ENCODE peak calls at places on chromosomes 4 and X, in four cellular contexts. Y is SK-N-SH, E is psoas muscle, C is HepG2. P is an unnamed sample.

GRCh38 chr4:3519468-3520264 is 12.6 kb downstream of the LRPAP1 start:
- DNase-seq in C (no peak), Y (no peak), E (peak; percentile 48), P (no peak)

GRCh38 chr4:23348789-23349498 is 540.9 kb downstream of the PPARGC1A start:
- DNase-seq in C (no peak), Y (no peak), E (no peak), P (no peak)

GRCh38 chrX:16826207-16826606 is 39.9 kb downstream of the TXLNG start:
- DNase-seq in Y (peak; percentile 44), E (no peak), C (peak; percentile 78), P (peak; percentile 37)

GRCh38 chr4:4801013-4801412 is 58.5 kb upstream of the MSX1 start:
- DNase-seq in Y (no peak), C (no peak), E (no peak), P (no peak)

GRCh38 chr4:62644372-62644771 is 1444.2 kb downstream of the ADGRL3 start:
- DNase-seq in Y (no peak), C (peak; percentile 15), E (no peak), P (peak; percentile 66)

GRCh38 chr4:1576200-1576960 is 107.7 kb downstream of the FAM53A start:
- DNase-seq in C (no peak), E (peak; percentile 38), Y (no peak), P (no peak)

GRCh38 chr4:56874166-56874565 is 33.5 kb upstream of the REST start:
- DNase-seq in C (no peak), E (no peak), Y (no peak), P (peak; percentile 19)

GRCh38 chrX:75107863-75108509 is 48.1 kb downstream of the ABCB7 start:
- DNase-seq in C (no peak), Y (no peak), E (no peak), P (no peak)

GRCh38 chrX:78378476-78379115 is 51.2 kb upstream of the CYSLTR1 start:
- DNase-seq in Y (no peak), E (no peak), C (no peak), P (no peak)

GRCh38 chr4:96342790-96343455 is 503.0 kb downstream of the PDHA2 start:
- DNase-seq in C (no peak), E (no peak), Y (no peak), P (no peak)

GRCh38 chrX:30941898-30942297 is 52.8 kb upstream of the TAB3 start:
- DNase-seq in C (no peak), E (no peak), Y (no peak), P (no peak)

GRCh38 chr4:1975880-1976279 is 32.9 kb downstream of the NELFA start:
- DNase-seq in E (peak; percentile 44), Y (no peak), C (no peak), P (no peak)

GRCh38 chr4:17816142-17816541 is 5.4 kb downstream of the NCAPG start:
- DNase-seq in E (no peak), Y (no peak), C (no peak), P (no peak)

GRCh38 chr4:103998752-103999151 is 279.0 kb upstream of the TACR3 start:
- DNase-seq in Y (no peak), C (no peak), E (no peak), P (no peak)

GRCh38 chrX:155027509-155028066 is 944 bp downstream of the FUNDC2 start:
- DNase-seq in C (peak; percentile 11), E (no peak), Y (no peak), P (peak; percentile 37)

GRCh38 chr4:175947117-175947722 is 118.4 kb upstream of the WDR17 start:
- DNase-seq in Y (no peak), C (peak; percentile 6), E (no peak), P (peak; percentile 36)

GRCh38 chrX:40145670-40146470 is 48.1 kb upstream of the BCOR start:
- DNase-seq in E (no peak), C (no peak), Y (peak; percentile 60), P (no peak)

GRCh38 chrX:80808854-80809493 is 703 bp downstream of the BRWD3 start:
- DNase-seq in Y (peak; percentile 27), E (no peak), C (no peak), P (peak; percentile 32)

DNA sequence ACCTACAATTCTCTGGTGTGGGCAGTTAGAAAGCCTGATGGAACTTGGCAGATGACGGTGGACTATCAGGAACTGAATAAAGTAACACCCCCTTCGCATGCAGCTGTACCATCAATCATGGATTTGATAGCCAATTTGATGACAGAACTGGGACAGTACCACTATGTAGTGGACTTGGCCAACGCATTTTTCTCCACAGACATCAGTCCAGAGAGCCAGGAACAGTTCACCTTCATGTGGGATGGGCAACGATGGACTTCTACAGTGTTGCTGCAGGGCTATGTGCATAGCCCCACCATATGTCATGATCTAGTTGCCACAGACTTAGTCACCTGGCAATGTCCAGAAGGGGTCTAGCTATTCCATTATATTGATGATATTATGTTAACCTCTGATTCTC is 54.5 kb upstream of the CCDC149 start:
- DNase-seq in E (no peak), Y (no peak), C (no peak), P (no peak)
- H3K4me3 ChIP-seq in E (no peak overlapping the region), Y (no peak overlapping the region), C (no peak overlapping the region), P (no peak overlapping the region)

DNA sequence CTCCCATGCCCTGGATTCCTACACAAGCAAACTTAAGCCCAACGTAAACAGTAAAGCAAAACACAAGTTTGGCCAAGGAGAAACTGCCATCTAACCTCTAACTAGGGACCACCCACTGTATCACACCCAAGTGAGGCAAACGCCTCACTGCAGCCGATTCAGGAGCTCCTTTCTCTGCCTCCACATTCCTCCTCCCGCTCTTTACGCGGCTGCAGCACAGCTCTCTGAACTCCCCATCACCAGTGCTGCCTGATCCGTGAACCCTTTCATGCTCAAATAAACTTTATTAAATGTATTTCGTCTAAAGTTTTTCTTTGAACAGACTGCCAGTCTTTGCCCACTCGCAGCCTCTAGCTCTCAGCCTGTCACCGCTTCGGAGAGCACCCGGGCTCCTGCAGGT is 6.6 kb downstream of the PNMA6E start:
- DNase-seq in E (no peak), C (no peak), Y (no peak), P (no peak)
- H3K9me3 ChIP-seq in E (no peaks in the 10 kb centered on the region), C (no peaks in the 10 kb centered on the region), Y (no peaks in the 10 kb centered on the region), P (no peaks in the 10 kb centered on the region)

GRCh38 chr4:142413516-142413915 is 432.6 kb downstream of the INPP4B start:
- DNase-seq in Y (no peak), E (no peak), C (no peak), P (no peak)

GRCh38 chr4:142418697-142419096 is 427.4 kb downstream of the INPP4B start:
- DNase-seq in Y (no peak), E (no peak), C (no peak), P (no peak)

GRCh38 chr4:142416711-142417275 is 429.3 kb downstream of the INPP4B start:
- DNase-seq in C (no peak), E (no peak), Y (no peak), P (no peak)

GRCh38 chr4:142414336-142414945 is 431.7 kb downstream of the INPP4B start:
- DNase-seq in E (no peak), Y (no peak), C (no peak), P (no peak)

GRCh38 chr4:142416121-142416520 is 430.0 kb downstream of the INPP4B start:
- DNase-seq in C (no peak), Y (no peak), E (no peak), P (no peak)
- H3K4me1 ChIP-seq in C (no peaks in the 10 kb centered on the region), Y (peaks cover 7% of the 10 kb centered on the region), E (peaks cover 3% of the 10 kb centered on the region), P (no peaks in the 10 kb centered on the region)

GRCh38 chr4:139975830-139976272 is 178.1 kb downstream of the MAML3 start:
- DNase-seq in C (no peak), E (no peak), Y (no peak), P (peak; percentile 6)

GRCh38 chr4:139969635-139970266 is 184.2 kb downstream of the MAML3 start:
- DNase-seq in Y (no peak), E (no peak), C (no peak), P (no peak)

GRCh38 chr4:139972305-139972704 is 181.7 kb downstream of the MAML3 start:
- DNase-seq in Y (no peak), E (no peak), C (no peak), P (no peak)

GRCh38 chr4:139973611-139974010 is 180.4 kb downstream of the MAML3 start:
- DNase-seq in Y (no peak), E (no peak), C (no peak), P (no peak)

GRCh38 chr4:139973015-139973414 is 181.0 kb downstream of the MAML3 start:
- DNase-seq in E (no peak), C (no peak), Y (no peak), P (no peak)
- H3K4me3 ChIP-seq in E (no peak overlapping the region), C (no peak overlapping the region), Y (no peak overlapping the region), P (no peak overlapping the region)

GRCh38 chr4:99783940-99784339 is 32.7 kb upstream of the DAPP1 start:
- DNase-seq in E (no peak), C (no peak), Y (no peak), P (no peak)

GRCh38 chr4:99784836-99785235 is 31.8 kb upstream of the DAPP1 start:
- DNase-seq in E (no peak), C (no peak), Y (no peak), P (no peak)
- H3K9me3 ChIP-seq in E (no peaks in the 10 kb centered on the region), C (no peaks in the 10 kb centered on the region), Y (no peaks in the 10 kb centered on the region), P (no peaks in the 10 kb centered on the region)

GRCh38 chr4:15938182-15938581 is 358 bp downstream of the FGFBP1 start:
- DNase-seq in E (no peak), C (no peak), Y (no peak), P (peak; percentile 89)

GRCh38 chr4:15934259-15934658 is 4.3 kb downstream of the FGFBP1 start:
- DNase-seq in C (no peak), E (no peak), Y (no peak), P (no peak)

GRCh38 chr4:15936495-15936894 is 2.0 kb downstream of the FGFBP1 start:
- DNase-seq in E (no peak), C (no peak), Y (no peak), P (peak; percentile 48)

GRCh38 chr4:15938640-15939039 is at the start of gene FGFBP1:
- DNase-seq in E (no peak), C (no peak), Y (no peak), P (no peak)

GRCh38 chr4:15935504-15936392 is 2.8 kb downstream of the FGFBP1 start:
- DNase-seq in C (no peak), Y (no peak), E (no peak), P (no peak)
- H3K4me1 ChIP-seq in C (no peaks in the 10 kb centered on the region), Y (no peaks in the 10 kb centered on the region), E (no peaks in the 10 kb centered on the region), P (no peaks in the 10 kb centered on the region)

GRCh38 chr4:54092405-54092759 is 7.6 kb upstream of the GSX2 start:
- DNase-seq in E (no peak), C (no peak), Y (no peak), P (no peak)

GRCh38 chr4:54091637-54092404 is 8.1 kb upstream of the GSX2 start:
- DNase-seq in E (peak; percentile 90), C (peak; percentile 35), Y (peak; percentile 89), P (peak; percentile 88)

GRCh38 chr4:54090804-54091623 is 8.9 kb upstream of the GSX2 start:
- DNase-seq in E (peak; percentile 50), C (peak; percentile 38), Y (peak; percentile 77), P (peak; percentile 21)

GRCh38 chr4:54089875-54090274 is 10.1 kb upstream of the GSX2 start:
- DNase-seq in Y (no peak), C (no peak), E (no peak), P (no peak)

GRCh38 chr4:54090404-54090803 is 9.6 kb upstream of the GSX2 start:
- DNase-seq in E (no peak), Y (no peak), C (no peak), P (no peak)
- H3K4me3 ChIP-seq in E (no peak overlapping the region), Y (no peak overlapping the region), C (no peak overlapping the region), P (no peak overlapping the region)

P was measured in small intestine.